ENCODE peak calls at places on chromosomes 1 and 21, in ten cellular contexts. L is PC-3; W is pancreas; V is brain microvascular endothelial cell; N is AG04450; R is CD8-positive, alpha-beta memory T cell; G is mesendoderm; M is cardiac muscle cell; U is suprapubic skin; S is AG10803. C is an unnamed sample.

GRCh38 chr1:39754906-39755504 is 16.1 kb downstream of the OXCT2 start:
- DNase-seq in V (no peak), U (no peak), W (no peak), R (no peak), M (no peak), L (no peak), N (no peak), G (peak; percentile 27), S (no peak), C (no peak)

GRCh38 chr1:230766318-230766717 is 19.1 kb downstream of the CAPN9 start:
- DNase-seq in V (no peak), M (no peak), N (no peak), G (no peak), L (no peak), S (no peak), W (no peak), R (no peak), U (no peak), C (no peak)

GRCh38 chr1:200877839-200878551 is 5.2 kb downstream of the GPR25 start:
- DNase-seq in M (no peak), U (no peak), V (no peak), G (no peak), S (no peak), N (no peak), L (no peak), R (peak; percentile 19), W (no peak), C (no peak)

GRCh38 chr1:43253173-43253572 is 16.6 kb upstream of the TMEM125 start:
- DNase-seq in W (no peak), U (no peak), N (no peak), M (no peak), R (no peak), G (no peak), L (no peak), S (no peak), V (no peak), C (no peak)

GRCh38 chr1:46171872-46172271 is 3.0 kb upstream of the TSPAN1 start:
- DNase-seq in G (peak; percentile 64), L (peak; percentile 93), N (no peak), R (no peak), M (no peak), W (peak; percentile 66), V (no peak), S (no peak), U (no peak), C (no peak)

GRCh38 chr1:177969825-177970371 is at the start of gene SEC16B:
- DNase-seq in S (no peak), N (no peak), U (no peak), R (no peak), M (no peak), V (no peak), G (no peak), W (peak; percentile 87), L (no peak), C (no peak)

GRCh38 chr1:170661646-170662411 is 2.1 kb upstream of the PRRX1 start:
- DNase-seq in N (no peak), M (peak; percentile 31), W (no peak), R (no peak), U (no peak), S (peak; percentile 77), G (peak; percentile 67), L (no peak), V (peak; percentile 37), C (no peak)

GRCh38 chr1:83799474-83800085 is 199.4 kb downstream of the TTLL7 start:
- DNase-seq in L (no peak), U (no peak), V (no peak), S (peak; percentile 30), W (peak; percentile 26), R (no peak), G (peak; percentile 52), N (no peak), M (no peak), C (no peak)

GRCh38 chr21:31888936-31889371 is 16.1 kb downstream of the HUNK start:
- DNase-seq in W (peak; percentile 59), U (no peak), S (no peak), L (peak; percentile 50), V (no peak), N (no peak), R (no peak), M (no peak), G (peak; percentile 93), C (no peak)

GRCh38 chr1:89808429-89809117 is 12.3 kb upstream of the LRRC8D start:
- DNase-seq in S (peak; percentile 63), R (no peak), L (peak; percentile 85), U (no peak), V (no peak), G (peak; percentile 96), M (no peak), W (no peak), N (no peak), C (no peak)

GRCh38 chr1:69611316-69611715 is 43.6 kb downstream of the LRRC7 start:
- DNase-seq in R (no peak), V (no peak), U (no peak), W (no peak), L (no peak), N (no peak), S (no peak), M (no peak), G (no peak), C (no peak)

GRCh38 chr1:76763678-76764077 is 103.6 kb upstream of the ST6GALNAC5 start:
- DNase-seq in L (no peak), M (no peak), W (no peak), N (no peak), V (no peak), U (no peak), R (no peak), G (no peak), S (no peak), C (no peak)

DNA sequence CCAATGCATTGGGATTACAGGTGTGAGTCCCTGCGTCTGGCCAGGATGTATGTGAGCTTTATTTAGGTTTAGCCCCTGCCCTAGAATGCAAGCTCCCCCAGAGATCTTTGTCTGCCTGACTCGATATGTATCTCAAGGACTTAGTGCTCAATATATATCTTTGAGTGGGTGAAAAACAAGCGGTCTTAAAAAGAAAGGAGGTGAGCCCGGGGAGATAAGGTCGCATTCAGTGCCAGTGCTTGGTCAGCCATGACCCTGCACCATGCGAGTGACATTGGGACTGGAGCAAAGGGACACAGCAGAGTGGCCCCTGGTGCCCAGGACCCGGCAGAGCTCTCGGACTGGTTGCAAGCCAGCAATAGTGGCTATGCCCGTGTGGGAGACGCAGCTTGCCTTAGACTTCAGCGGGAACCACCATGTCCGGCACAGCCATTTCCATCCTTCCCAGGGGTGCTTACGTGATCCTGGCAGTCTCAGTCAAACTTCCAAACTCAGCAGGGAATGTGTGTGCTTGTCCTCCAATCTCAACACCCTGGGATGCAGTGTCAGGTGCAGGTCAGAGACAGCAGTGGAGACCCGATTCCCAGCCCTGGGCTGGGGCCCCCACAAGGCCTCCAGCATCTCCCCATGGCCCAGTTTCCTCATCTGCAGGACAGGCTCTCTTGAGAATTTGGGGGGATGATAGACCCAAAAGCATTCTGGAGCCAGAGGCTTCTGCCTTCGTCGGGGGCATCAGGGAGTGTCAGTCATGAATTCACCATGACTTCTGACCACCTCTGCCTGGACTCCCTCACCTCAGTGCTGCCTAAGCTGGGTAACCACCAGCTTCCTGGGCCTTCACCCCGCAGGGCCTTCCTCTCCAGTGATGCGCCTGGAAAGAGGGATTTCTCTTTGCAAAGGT is 1.8 kb downstream of the MX2 start:
- DNase-seq in L (no peak), R (no peak), U (no peak), W (no peak), M (no peak), S (no peak), N (no peak), G (no peak), V (no peak), C (no peak)
- H3K4me3 ChIP-seq in L (no peak overlapping the region), R (peak overlapping the region; percentile 91), U (no peak overlapping the region), W (no peak overlapping the region), M (no peak overlapping the region), S (no peak overlapping the region), N (no peak overlapping the region), G (no peak overlapping the region), V (no peak overlapping the region), C (no peak overlapping the region)

DNA sequence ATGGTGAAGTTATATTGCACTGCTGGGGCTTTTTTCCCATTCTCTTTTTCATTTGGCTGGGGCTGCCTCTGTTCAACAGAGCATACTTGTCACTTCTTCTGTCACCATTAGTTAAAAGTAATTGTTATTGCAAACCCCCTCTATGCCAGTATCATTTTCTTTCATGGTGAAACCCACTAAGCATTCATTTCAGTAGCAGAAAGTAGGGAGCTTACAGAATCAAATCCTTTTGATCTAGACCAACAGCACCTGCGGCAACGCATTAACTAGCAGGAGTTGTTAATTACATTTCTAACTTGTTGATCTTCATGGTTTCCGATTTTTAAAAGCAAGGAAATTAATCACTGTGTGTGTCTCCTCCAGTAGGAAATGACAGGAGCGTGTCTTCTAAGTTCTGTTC is 15.0 kb downstream of the SMYD2 start:
- DNase-seq in U (no peak), W (no peak), R (no peak), S (no peak), N (no peak), V (no peak), M (no peak), G (no peak), L (no peak), C (no peak)
- H3K4me3 ChIP-seq in U (no peak overlapping the region), W (no peak overlapping the region), R (no peak overlapping the region), S (no peak overlapping the region), N (no peak overlapping the region), V (no peak overlapping the region), M (no peak overlapping the region), G (no peak overlapping the region), L (no peak overlapping the region), C (no peak overlapping the region)

DNA sequence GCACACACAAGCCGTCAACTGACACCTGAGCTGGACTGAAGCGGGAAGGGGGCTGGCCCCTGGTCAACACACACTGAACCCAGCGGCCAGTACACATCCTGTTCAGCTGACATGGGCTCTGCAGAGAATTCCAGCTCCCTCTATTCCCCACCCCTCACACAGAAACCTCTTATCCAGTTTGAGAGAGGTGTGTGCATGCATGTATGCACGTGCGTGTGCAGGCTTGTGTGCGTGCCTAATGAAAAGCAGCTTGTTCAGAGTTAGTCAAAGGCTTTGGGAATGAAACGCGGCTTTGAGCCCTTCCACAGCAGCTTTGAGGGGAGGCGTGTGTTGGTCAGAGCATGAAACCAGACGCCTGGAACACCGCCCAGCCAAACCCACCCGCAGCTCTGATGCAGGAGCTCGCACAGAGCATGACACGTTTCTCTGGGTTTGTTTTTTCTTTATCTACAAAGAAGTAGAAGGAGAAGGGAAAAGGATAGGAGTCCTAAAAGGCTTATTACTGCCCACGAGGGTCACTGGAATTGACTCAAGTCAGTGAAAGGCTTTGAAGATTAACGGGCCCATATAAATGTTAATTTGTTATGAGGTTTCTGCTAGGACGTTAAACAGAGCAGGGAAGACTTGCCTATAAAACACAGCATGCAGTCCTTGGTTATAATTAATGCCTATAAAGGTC is 184.2 kb downstream of the ETS2 start:
- DNase-seq in L (peak; percentile 48), U (no peak), M (peak; percentile 80), S (peak; percentile 77), R (no peak), G (no peak), V (peak; percentile 85), N (peak; percentile 87), W (no peak), C (no peak)
- H3K4me3 ChIP-seq in L (peak overlapping the region; percentile 52), U (no peak overlapping the region), M (no peak overlapping the region), S (no peak overlapping the region), R (no peak overlapping the region), G (no peak overlapping the region), V (no peak overlapping the region), N (peak overlapping the region; percentile 5), W (no peak overlapping the region), C (no peak overlapping the region)

DNA sequence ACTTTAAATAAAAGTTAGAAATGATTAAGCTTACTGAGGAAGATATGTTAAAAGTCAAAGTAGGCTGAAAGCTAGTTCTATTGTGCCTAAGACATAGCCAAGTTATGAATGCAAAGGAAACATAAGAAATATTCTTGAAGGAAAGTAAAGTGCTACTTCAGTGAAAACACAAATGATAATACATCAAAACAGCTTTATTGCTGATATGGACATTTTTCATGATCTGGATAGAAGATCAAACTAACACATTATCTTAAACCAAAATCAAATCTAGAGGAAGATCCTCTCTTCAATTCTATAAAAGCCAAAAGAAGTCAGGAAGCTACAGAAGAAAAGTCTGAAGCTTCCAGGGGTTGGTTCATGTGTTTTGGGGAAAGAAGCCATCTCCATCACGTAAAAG is 545.9 kb downstream of the COL11A1 start:
- DNase-seq in R (no peak), S (no peak), G (no peak), M (no peak), W (no peak), U (no peak), V (no peak), N (no peak), L (no peak), C (no peak)
- H3K4me3 ChIP-seq in R (no peak overlapping the region), S (no peak overlapping the region), G (no peak overlapping the region), M (no peak overlapping the region), W (no peak overlapping the region), U (no peak overlapping the region), V (no peak overlapping the region), N (no peak overlapping the region), L (no peak overlapping the region), C (no peak overlapping the region)